ENCODE peak calls at places on chromosomes 11 and 22, in four cellular contexts. K, S, M and F are unnamed samples.

GRCh38 chr11:64753380-64754123 is 6.2 kb downstream of the PYGM start:
- DNase-seq in S (no peak), M (no peak), K (no peak), F (no peak)

GRCh38 chr22:38196791-38197429 is 4.9 kb upstream of the MAFF start:
- DNase-seq in K (no peak), M (no peak), S (no peak), F (no peak)

GRCh38 chr11:61776561-61777075 is 15.8 kb downstream of the TMEM258 start:
- DNase-seq in K (peak; percentile 63), S (peak; percentile 90), M (peak; percentile 42), F (peak; percentile 57)

GRCh38 chr11:16925495-16926065 is 88.6 kb downstream of the PLEKHA7 start:
- DNase-seq in S (peak; percentile 85), M (peak; percentile 35), K (peak; percentile 67), F (no peak)

GRCh38 chr11:70842256-70842655 is 410.1 kb downstream of the SHANK2 start:
- DNase-seq in M (no peak), K (no peak), S (no peak), F (no peak)

GRCh38 chr22:24427500-24428164 is at the start of gene ADORA2A:
- DNase-seq in M (peak; percentile 82), K (peak; percentile 77), S (peak; percentile 39), F (peak; percentile 88)

GRCh38 chr11:128388182-128388815 is 199.1 kb downstream of the ETS1 start:
- DNase-seq in S (no peak), M (no peak), K (no peak), F (no peak)

GRCh38 chr22:41028841-41029240 is 63.6 kb upstream of the EP300 start:
- DNase-seq in M (no peak), K (no peak), S (no peak), F (no peak)

GRCh38 chr11:134532921-134533421 is 120.9 kb upstream of the B3GAT1 start:
- DNase-seq in M (peak; percentile 14), K (no peak), S (no peak), F (no peak)

GRCh38 chr22:48647051-48647450 is 1180.6 kb downstream of the BRD1 start:
- DNase-seq in M (no peak), K (no peak), S (no peak), F (no peak)

GRCh38 chr11:97432926-97433325 is 1043.1 kb downstream of the JRKL start:
- DNase-seq in K (no peak), M (no peak), S (no peak), F (no peak)

DNA sequence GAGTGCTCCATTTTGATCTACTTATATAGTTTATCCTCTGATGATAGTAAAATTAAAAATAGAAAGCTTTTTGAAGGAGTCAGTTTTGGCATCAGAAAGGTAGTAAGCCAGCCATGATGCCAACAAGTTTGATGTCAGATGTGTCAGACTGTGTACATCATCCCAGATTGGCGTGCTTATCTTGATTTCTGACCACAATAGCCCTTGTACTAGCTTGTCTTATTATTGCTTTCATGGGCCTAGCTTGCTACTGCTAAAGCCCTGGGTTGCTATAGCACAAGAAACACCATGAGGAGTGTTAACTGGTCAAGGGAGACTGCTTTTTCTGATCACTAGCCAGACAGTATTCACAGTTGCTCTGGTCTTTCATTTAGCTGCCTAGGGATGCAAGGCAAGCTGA is 1038.4 kb downstream of the JRKL start:
- DNase-seq in S (no peak), K (no peak), M (no peak), F (no peak)
- H3K4me3 ChIP-seq in S (no peak overlapping the region), K (no peak overlapping the region), M (no peak overlapping the region), F (no peak overlapping the region)

GRCh38 chr11:75502138-75502537 is 23.6 kb downstream of the GDPD5 start:
- DNase-seq in M (no peak), K (no peak), S (no peak), F (no peak)
- TF ChIP-seq CTCF in M (no peak), K (no peak), S (no peak), F (no peak)

GRCh38 chr22:31120230-31120629 is 2.5 kb upstream of the INPP5J start:
- DNase-seq in K (no peak), S (no peak), M (no peak), F (no peak)

GRCh38 chr22:31120642-31121041 is 2.1 kb upstream of the INPP5J start:
- DNase-seq in M (no peak), S (no peak), K (no peak), F (no peak)

GRCh38 chr22:31119026-31119717 is 3.6 kb upstream of the INPP5J start:
- DNase-seq in K (no peak), M (no peak), S (no peak), F (no peak)

GRCh38 chr22:31121403-31121802 is 1.4 kb upstream of the INPP5J start:
- DNase-seq in K (no peak), M (no peak), S (no peak), F (no peak)

DNA sequence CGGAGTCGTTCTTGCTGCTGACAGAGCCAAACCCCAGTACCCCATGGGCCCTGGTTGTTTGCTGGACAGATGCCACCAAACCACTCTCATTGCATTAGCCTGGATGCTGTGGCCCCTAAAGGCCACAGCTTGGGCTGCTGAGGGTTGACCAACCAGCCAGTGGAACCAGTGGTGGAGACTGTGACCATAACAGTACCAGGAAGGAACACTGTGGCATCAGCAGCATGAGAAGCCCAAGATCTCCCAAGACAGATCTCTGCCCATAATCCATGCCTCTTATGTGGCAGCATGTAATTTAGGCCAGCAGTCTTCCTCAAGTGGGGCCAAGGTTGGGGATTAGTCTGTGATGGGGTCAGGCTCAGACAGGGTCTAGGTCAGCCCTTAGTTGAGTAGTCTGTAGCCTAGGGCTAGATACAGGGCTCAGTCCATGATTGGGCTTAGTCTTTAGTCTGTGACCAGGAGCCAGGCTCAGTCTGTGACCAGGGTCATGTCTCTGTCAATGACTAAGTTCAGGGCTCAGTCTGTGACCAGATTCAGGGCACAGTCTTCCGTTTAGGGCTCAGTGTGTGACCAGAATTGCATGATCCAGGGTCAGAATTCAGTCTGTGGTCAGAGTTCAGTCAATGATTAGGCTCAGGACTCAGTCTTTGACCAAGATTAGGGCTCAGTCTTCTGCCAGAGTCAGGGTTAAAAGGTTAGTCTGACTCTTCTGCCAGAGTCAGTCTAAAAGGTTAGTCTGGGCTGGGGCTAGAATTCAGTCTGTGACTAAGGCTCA is 4.5 kb upstream of the INPP5J start:
- DNase-seq in S (no peak), K (no peak), M (no peak), F (no peak)
- H3K27ac ChIP-seq in S (no peak overlapping the region), K (peak overlapping the region; percentile 81), M (no peak overlapping the region), F (no peak overlapping the region)

GRCh38 chr11:72221386-72221785 is 3.2 kb upstream of the INPPL1 start:
- DNase-seq in K (no peak), M (peak; percentile 52), S (no peak), F (no peak)

GRCh38 chr11:72222907-72223614 is 1.5 kb upstream of the INPPL1 start:
- DNase-seq in M (peak; percentile 98), S (peak; percentile 92), K (peak; percentile 97), F (peak; percentile 96)

GRCh38 chr11:72222106-72222891 is 2.3 kb upstream of the INPPL1 start:
- DNase-seq in K (no peak), M (no peak), S (no peak), F (no peak)

GRCh38 chr11:72217856-72218745 is 1.5 kb downstream of the FOLR2 start:
- DNase-seq in M (no peak), K (no peak), S (no peak), F (peak; percentile 17)

GRCh38 chr11:72220696-72221363 is 3.7 kb upstream of the INPPL1 start:
- DNase-seq in K (no peak), M (no peak), S (no peak), F (no peak)
- H3K4me3 ChIP-seq in K (no peak overlapping the region), M (no peak overlapping the region), S (no peak overlapping the region), F (no peak overlapping the region)

DNA sequence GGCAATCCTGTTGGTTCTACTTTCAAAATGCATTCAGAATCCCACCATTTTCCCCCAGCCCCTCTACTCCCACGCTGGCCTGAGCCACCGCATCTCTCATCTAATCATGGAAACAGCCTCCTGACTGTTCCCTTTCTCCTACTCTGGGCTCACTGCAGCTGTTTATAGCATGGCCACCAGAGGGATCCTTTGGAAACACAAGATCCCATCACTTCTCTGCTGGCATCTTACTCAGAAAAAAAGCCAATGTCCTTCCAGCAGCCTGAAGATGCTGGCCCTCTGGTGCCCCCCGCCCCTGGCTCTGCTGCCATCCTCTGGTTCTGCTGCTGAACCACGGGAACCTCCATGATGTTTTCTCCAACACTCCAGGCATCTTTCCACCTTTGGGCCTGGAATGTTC is 11.1 kb downstream of the MS4A8 start:
- DNase-seq in M (no peak), S (no peak), K (no peak), F (no peak)
- TF ChIP-seq CTCF in M (no peak), S (peak; percentile 27), K (no peak), F (no peak)

DNA sequence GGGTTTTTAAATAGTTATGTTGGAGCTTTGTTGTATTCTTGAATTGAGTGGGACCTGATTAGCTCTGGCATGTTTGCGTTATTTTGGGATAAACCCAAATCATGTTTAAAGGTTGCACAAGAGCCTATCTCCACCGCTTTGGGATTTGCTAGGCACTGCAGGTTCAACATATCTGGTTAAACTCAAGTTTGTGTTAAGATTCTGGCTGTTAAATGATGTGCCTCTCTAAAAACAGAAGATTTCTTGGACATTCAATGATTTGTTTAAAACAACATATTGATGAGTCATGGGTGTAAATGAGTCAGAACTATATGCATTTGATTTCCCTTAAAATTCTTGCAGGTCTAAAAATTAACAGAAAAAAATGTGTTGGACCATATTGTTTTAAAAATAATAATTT is 67.4 kb downstream of the AMOTL1 start:
- DNase-seq in K (no peak), M (no peak), S (no peak), F (no peak)
- H3K27ac ChIP-seq in K (no peak overlapping the region), M (no peak overlapping the region), S (peak overlapping the region; percentile 16), F (no peak overlapping the region)

DNA sequence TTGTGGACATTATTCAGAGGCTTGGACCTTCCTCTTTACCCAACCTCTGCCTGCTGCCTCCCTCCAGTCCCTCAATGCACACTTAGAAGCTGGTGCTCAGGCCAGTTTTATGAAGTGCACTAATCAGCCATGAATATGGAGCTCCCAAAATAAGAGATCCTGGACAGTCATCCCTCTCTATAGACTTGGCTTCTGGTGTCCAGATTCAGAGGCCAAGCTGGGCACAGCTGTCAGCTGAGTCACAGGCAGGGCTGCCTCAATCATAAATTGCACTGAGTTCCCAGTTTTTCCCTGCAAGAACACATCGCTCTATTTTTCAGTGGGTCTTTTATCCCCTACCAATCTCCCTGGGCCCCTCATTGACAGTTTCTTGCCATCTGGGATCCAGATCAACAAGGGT is 161.7 kb upstream of the CADM1 start:
- DNase-seq in M (no peak), S (no peak), K (no peak), F (no peak)
- H3K4me3 ChIP-seq in M (no peak overlapping the region), S (no peak overlapping the region), K (no peak overlapping the region), F (no peak overlapping the region)